ENCODE peak calls at places on chromosomes 6 and 20, in six cellular contexts. V, M, W, K, U and J are unnamed samples.
A peak's percentile ranks its signal among the peaks of the same experiment; 100 is the strongest.

GRCh38 chr6:9581155-9581554 is 833.7 kb downstream of the TFAP2A start:
- DNase-seq in V (no peak), M (no peak), W (no peak), K (no peak), U (no peak), J (no peak)

GRCh38 chr20:325889-326644 is 715 bp downstream of the SOX12 start:
- DNase-seq in V (no peak), M (peak; percentile 60), W (peak; percentile 67), K (peak; percentile 29), U (peak; percentile 66), J (peak; percentile 85)

GRCh38 chr6:25660512-25660911 is 8.5 kb downstream of the SCGN start:
- DNase-seq in V (no peak), M (peak; percentile 39), W (no peak), K (no peak), U (no peak), J (peak; percentile 74)

GRCh38 chr6:106520711-106521367 is 108.5 kb downstream of the RTN4IP1 start:
- DNase-seq in V (no peak), M (no peak), W (peak; percentile 91), K (no peak), U (no peak), J (no peak)

GRCh38 chr6:44423306-44423705 is 35.8 kb downstream of the CDC5L start:
- DNase-seq in V (no peak), M (no peak), W (no peak), K (no peak), U (no peak), J (no peak)

GRCh38 chr6:107488875-107489635 is 862 bp upstream of the SOBP start:
- DNase-seq in V (no peak), M (no peak), W (peak; percentile 17), K (peak; percentile 81), U (peak; percentile 67), J (peak; percentile 56)

GRCh38 chr6:439681-440167 is 48.2 kb downstream of the IRF4 start:
- DNase-seq in V (no peak), M (peak; percentile 9), W (no peak), K (no peak), U (no peak), J (no peak)

GRCh38 chr6:139230421-139230840 is 61.4 kb downstream of the TXLNB start:
- DNase-seq in V (peak; percentile 41), M (peak; percentile 54), W (no peak), K (no peak), U (no peak), J (peak; percentile 28)

GRCh38 chr6:108739496-108740330 is 108.5 kb upstream of the ARMC2 start:
- DNase-seq in V (no peak), M (no peak), W (no peak), K (no peak), U (no peak), J (no peak)

GRCh38 chr6:11025094-11025493 is 19.0 kb downstream of the ELOVL2 start:
- DNase-seq in V (no peak), M (no peak), W (no peak), K (no peak), U (no peak), J (no peak)

GRCh38 chr6:110875548-110876169 is 1.1 kb downstream of the AMD1 start:
- DNase-seq in V (no peak), M (no peak), W (peak; percentile 79), K (no peak), U (peak; percentile 53), J (peak; percentile 76)

GRCh38 chr6:147651249-147652063 is 143.0 kb downstream of the SAMD5 start:
- DNase-seq in V (no peak), M (peak; percentile 21), W (no peak), K (no peak), U (no peak), J (no peak)

GRCh38 chr6:3202999-3203696 is 24.3 kb downstream of the TUBB2B start:
- DNase-seq in V (no peak), M (peak; percentile 76), W (no peak), K (no peak), U (no peak), J (no peak)

GRCh38 chr6:112249489-112249888 is 4.9 kb downstream of the LAMA4 start:
- DNase-seq in V (no peak), M (peak; percentile 48), W (no peak), K (no peak), U (no peak), J (no peak)

GRCh38 chr20:40991181-40991889 is 37.3 kb upstream of the TOP1 start:
- DNase-seq in V (no peak), M (no peak), W (peak; percentile 15), K (no peak), U (peak; percentile 49), J (no peak)

GRCh38 chr20:38008233-38008944 is 24.9 kb downstream of the TTI1 start:
- DNase-seq in V (no peak), M (no peak), W (no peak), K (no peak), U (no peak), J (no peak)

GRCh38 chr6:26592649-26593048 is 4.1 kb upstream of the ABT1 start:
- DNase-seq in V (no peak), M (peak; percentile 39), W (no peak), K (no peak), U (no peak), J (no peak)

GRCh38 chr6:30798501-30798900 is 54.2 kb upstream of the IER3 start:
- DNase-seq in V (no peak), M (no peak), W (no peak), K (no peak), U (no peak), J (no peak)

GRCh38 chr6:56335733-56336132 is 88.4 kb upstream of the COL21A1 start:
- DNase-seq in V (no peak), M (peak; percentile 84), W (no peak), K (no peak), U (no peak), J (no peak)

GRCh38 chr6:579339-579738 is 77.6 kb downstream of the HUS1B start:
- DNase-seq in V (no peak), M (peak; percentile 38), W (no peak), K (peak; percentile 65), U (no peak), J (peak; percentile 34)

GRCh38 chr6:154848580-154848979 is 115.4 kb downstream of the SCAF8 start:
- DNase-seq in V (no peak), M (no peak), W (no peak), K (no peak), U (no peak), J (no peak)

GRCh38 chr20:52313335-52313963 is 121.9 kb upstream of the ZFP64 start:
- DNase-seq in V (no peak), M (peak; percentile 64), W (no peak), K (peak; percentile 69), U (no peak), J (peak; percentile 68)

GRCh38 chr20:63737940-63738686 is 1.5 kb upstream of the SLC2A4RG start:
- DNase-seq in V (no peak), M (no peak), W (peak; percentile 54), K (no peak), U (no peak), J (peak; percentile 63)